ENCODE peak calls at places on chromosomes 3 and 15, in ten cellular contexts. P is colonic mucosa; N is stomach; D is MM.1S; K is CD8-positive, alpha-beta T cell; A is GM23338; Y is right atrium auricular region; F is fibroblast of lung; C is neural progenitor cell; Z is heart left ventricle. R is an unnamed sample. For H3K27me3, the result is how much of the 10 kb centered on the place peaks cover.

GRCh38 chr3:119181765-119182164 is 8.4 kb downstream of the UPK1B start:
- DNase-seq in Y (no peak), A (peak), F (no peak), C (no peak), D (no peak), P (no peak), K (no peak), Z (no peak), N (peak), R (no peak)

GRCh38 chr3:143122608-143123352 is 3.2 kb downstream of the CHST2 start:
- DNase-seq in D (no peak), F (no peak), A (no peak), C (no peak), Z (no peak), P (no peak), Y (no peak), K (no peak), N (no peak), R (no peak)

GRCh38 chr3:169658311-169658931 is 5.1 kb downstream of the MECOM start:
- DNase-seq in N (peak), C (peak), D (no peak), Y (peak), K (no peak), A (peak), Z (peak), F (peak), P (no peak), R (no peak)

GRCh38 chr15:72859023-72859756 is 75.6 kb upstream of the ADPGK start:
- DNase-seq in Z (no peak), F (no peak), C (no peak), D (no peak), P (no peak), K (no peak), A (no peak), N (no peak), Y (no peak), R (no peak)

GRCh38 chr15:56948000-56948765 is 29.7 kb downstream of the TCF12 start:
- DNase-seq in D (no peak), P (no peak), F (peak), K (no peak), Z (no peak), N (no peak), A (no peak), C (no peak), Y (no peak), R (no peak)

GRCh38 chr3:14913926-14914776 is 33.2 kb upstream of the NR2C2 start:
- DNase-seq in N (peak), Z (no peak), Y (no peak), A (peak), P (no peak), D (no peak), K (no peak), F (no peak), C (peak), R (no peak)

GRCh38 chr3:170414202-170414663 is 4.4 kb upstream of the CLDN11 start:
- DNase-seq in F (peak), A (peak), P (no peak), N (no peak), Z (no peak), K (peak), D (peak), C (peak), Y (no peak), R (peak)

GRCh38 chr3:132311860-132312259 is 5.3 kb upstream of the ACP3 start:
- DNase-seq in D (no peak), C (no peak), K (no peak), N (no peak), Z (no peak), Y (no peak), A (peak), P (no peak), F (peak), R (no peak)

GRCh38 chr3:187450791-187451190 is 82.6 kb downstream of the RTP4 start:
- DNase-seq in D (no peak), Y (no peak), A (no peak), C (peak), Z (no peak), P (no peak), K (no peak), F (no peak), N (no peak), R (no peak)

GRCh38 chr3:42780892-42781700 is 8.0 kb upstream of the CCDC13 start:
- DNase-seq in C (peak), K (no peak), F (peak), Y (peak), Z (no peak), P (peak), A (peak), N (no peak), D (peak), R (peak)

GRCh38 chr3:124272611-124273151 is 280.8 kb upstream of the ROPN1 start:
- DNase-seq in K (no peak), F (peak), A (no peak), D (no peak), P (no peak), Z (no peak), N (no peak), Y (no peak), C (no peak), R (no peak)

GRCh38 chr3:65569129-65569528 is 469.6 kb downstream of the MAGI1 start:
- DNase-seq in N (no peak), P (no peak), C (no peak), D (no peak), F (peak), Y (no peak), A (no peak), Z (no peak), K (no peak), R (no peak)

GRCh38 chr3:64473476-64473875 is 214.3 kb downstream of the ADAMTS9 start:
- DNase-seq in N (no peak), Y (no peak), A (no peak), C (no peak), Z (no peak), K (no peak), D (no peak), F (no peak), P (no peak), R (no peak)

GRCh38 chr3:4492240-4493007 is 724 bp upstream of the ITPR1 start:
- DNase-seq in Z (peak), A (peak), N (peak), Y (peak), K (peak), P (peak), C (peak), F (peak), D (peak), R (peak)

GRCh38 chr3:4493931-4494806 is 1.0 kb downstream of the ITPR1 start:
- DNase-seq in D (no peak), Z (peak), K (no peak), P (peak), N (no peak), A (peak), Y (peak), F (peak), C (peak), R (peak)

GRCh38 chr3:4491873-4492239 is 1.3 kb upstream of the ITPR1 start:
- DNase-seq in A (no peak), Y (no peak), N (no peak), K (no peak), P (no peak), C (no peak), F (no peak), Z (no peak), D (no peak), R (no peak)

GRCh38 chr3:4494807-4495200 is 1.7 kb downstream of the ITPR1 start:
- DNase-seq in A (no peak), C (no peak), Y (no peak), K (no peak), F (no peak), Z (no peak), P (no peak), D (peak), N (no peak), R (no peak)

DNA sequence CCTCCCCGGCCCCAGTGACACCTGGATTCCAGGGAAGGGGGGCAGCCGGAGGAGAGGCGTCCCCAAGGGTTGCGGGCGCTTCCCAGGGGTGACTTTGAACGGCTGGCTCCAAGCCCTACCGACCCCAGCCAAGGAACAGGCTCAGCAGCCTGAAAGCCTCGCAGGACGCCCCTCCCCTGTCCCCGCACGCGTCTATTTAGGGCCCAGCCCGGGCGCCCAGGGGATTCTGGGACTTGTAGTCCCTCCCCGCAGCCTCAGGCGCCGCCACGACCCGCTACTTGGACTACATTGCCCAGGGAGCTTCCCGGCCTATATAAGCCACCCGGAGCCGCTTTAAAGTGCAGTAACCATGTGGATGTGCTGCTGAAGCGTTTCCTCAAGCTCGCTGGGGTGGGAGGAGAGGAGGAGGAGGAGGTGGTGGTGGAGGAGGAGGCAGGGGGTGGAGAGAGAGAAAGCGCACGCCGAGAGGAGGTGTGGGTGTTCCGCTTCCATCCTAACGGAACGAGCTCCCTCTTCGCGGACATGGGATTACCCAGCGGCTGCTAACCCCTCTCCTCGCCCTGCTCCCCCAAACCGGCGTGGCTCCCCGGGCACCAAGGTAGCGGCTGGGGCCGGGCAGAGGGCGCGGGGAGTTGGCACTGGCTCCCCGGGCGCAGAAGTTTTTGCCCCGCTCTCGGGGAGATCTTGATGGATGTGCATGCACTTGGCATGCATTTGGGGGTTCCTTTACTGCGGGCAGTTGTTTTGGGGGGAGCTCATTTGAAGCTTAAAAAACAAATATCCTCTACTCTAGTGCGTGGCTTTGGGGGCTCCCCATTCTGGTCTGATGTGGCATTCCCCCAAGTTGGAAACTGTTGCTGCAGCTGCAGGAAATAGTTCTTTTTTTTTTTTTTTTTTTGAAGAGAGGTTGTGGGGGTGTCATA is at the start of gene ITPR1:
- DNase-seq in P (peak), Y (peak), K (peak), D (peak), Z (peak), N (peak), A (peak), F (peak), C (peak), R (peak)
- H3K27ac ChIP-seq in P (peak), Y (peak), K (peak), D (no peak), Z (peak), N (peak), A (peak), F (peak), C (no peak), R (peak)

GRCh38 chr15:91855241-91855640 is 1.7 kb downstream of the SLCO3A1 start:
- DNase-seq in P (no peak), Z (no peak), C (no peak), D (no peak), F (no peak), N (no peak), A (no peak), Y (no peak), K (no peak), R (no peak)

GRCh38 chr15:91857772-91858171 is 4.3 kb downstream of the SLCO3A1 start:
- DNase-seq in F (no peak), P (no peak), K (no peak), N (no peak), A (no peak), C (no peak), Z (no peak), Y (no peak), D (peak), R (no peak)

GRCh38 chr15:91853968-91854943 is 748 bp downstream of the SLCO3A1 start:
- DNase-seq in Z (peak), N (peak), D (peak), C (peak), F (peak), K (no peak), Y (no peak), A (peak), P (peak), R (no peak)

GRCh38 chr15:91857224-91857585 is 3.7 kb downstream of the SLCO3A1 start:
- DNase-seq in A (no peak), D (no peak), N (no peak), F (no peak), Y (no peak), K (no peak), P (no peak), Z (no peak), C (no peak), R (no peak)

DNA sequence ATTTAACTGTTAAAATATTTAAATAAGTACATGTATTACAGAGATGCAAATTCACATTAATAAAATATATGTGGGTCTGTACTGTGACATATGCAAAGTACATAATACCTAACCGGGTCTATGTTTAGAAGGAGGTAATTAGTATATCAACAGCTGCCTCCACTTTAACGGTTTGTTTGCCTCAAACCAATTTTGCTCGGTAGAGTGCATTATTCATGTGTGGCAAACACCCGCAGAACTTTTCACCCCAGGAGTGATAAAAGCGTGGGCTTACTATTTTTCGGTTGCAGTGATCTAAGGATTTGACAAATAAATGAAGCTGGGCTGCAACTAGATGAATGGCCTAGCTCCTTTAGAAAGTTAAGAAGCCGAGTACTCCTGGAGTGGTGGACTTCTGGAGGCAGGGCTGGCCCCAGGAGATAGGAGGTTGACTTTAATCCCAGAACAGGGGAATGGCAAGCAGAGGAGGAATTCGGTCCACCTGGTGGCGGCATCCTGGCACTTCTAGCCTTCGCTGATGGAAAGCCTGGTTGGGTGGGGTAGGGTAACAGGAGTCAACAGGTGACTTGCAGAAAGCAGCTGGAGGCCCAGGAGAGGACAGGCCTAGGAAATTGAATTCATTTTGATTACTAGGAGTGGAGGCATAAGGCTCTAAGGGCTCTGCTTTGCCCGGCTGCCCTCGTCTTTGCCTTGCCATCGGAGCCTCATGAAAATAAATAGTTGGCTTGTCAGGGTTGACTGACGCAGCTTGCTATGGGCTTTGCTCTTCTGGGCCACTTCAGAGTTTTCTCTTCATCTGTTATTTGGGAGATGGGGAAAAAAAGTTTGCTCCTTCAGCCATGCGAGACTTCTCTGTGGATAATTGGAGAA is 2.4 kb downstream of the SLCO3A1 start:
- DNase-seq in P (peak), F (no peak), K (no peak), C (peak), N (peak), D (no peak), Y (no peak), Z (no peak), A (peak), R (peak)
- TF ChIP-seq CTCF in P (peak), F (no peak), K (no peak), C (peak), N (no peak), D (no peak), Y (peak), Z (peak), A (peak), R (peak)

DNA sequence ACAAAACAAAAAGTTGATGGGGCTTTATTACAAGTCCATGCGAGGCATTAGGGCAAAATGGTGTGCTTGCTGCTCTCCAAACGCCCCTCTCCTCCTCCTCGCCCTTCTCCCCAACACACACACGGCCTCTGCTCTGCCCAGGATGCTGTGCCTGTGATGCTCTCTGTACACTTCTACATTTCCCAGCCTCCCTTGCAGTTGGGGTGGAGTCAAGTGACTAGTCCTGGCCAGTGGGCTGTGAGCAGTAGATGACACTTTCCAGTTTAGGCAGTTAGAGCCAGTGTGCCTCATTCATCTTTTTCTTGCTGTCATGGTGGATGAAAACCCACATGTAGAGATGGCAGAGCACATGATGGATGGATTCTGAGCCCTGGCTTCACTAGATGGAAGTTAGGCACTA is 5.4 kb downstream of the TRH start:
- DNase-seq in C (no peak), Z (no peak), A (no peak), K (no peak), F (no peak), N (no peak), D (no peak), P (no peak), Y (no peak), R (no peak)
- H3K27me3 ChIP-seq in C (half or more), Z (under half), A (half or more), K (under half), F (under half), N (under half), D (under half), P (under half), Y (under half), R (half or more)

GRCh38 chr3:13833506-13834257 is 46.2 kb downstream of the WNT7A start:
- DNase-seq in K (no peak), F (no peak), Z (no peak), Y (no peak), P (no peak), A (no peak), C (no peak), N (no peak), D (no peak), R (no peak)
- H3K27ac ChIP-seq in K (no peak), F (no peak), Z (no peak), Y (no peak), P (no peak), A (no peak), C (no peak), N (no peak), D (no peak), R (no peak)

R was measured in foreskin keratinocyte.